ENCODE peak calls at places on chromosomes 16 and 17, in four cellular contexts. Y is SK-N-SH, G is HCT116, A is HepG2. Q is an unnamed sample.

GRCh38 chr16:68272501-68273209 is 8.3 kb downstream of the SLC7A6 start:
- DNase-seq in Y (no peak), G (no peak), A (no peak), Q (peak)

GRCh38 chr16:24440296-24440695 is 99.1 kb upstream of the RBBP6 start:
- DNase-seq in Y (no peak), G (no peak), A (no peak), Q (no peak)

GRCh38 chr16:24504467-24505345 is 34.7 kb upstream of the RBBP6 start:
- DNase-seq in Y (peak), G (peak), A (peak), Q (peak)

GRCh38 chr16:19644877-19645276 is 73.2 kb downstream of the KNOP1 start:
- DNase-seq in Y (peak), G (no peak), A (no peak), Q (no peak)

GRCh38 chr17:47694818-47695663 is 1.1 kb downstream of the TBKBP1 start:
- DNase-seq in Y (peak), G (no peak), A (no peak), Q (peak)

GRCh38 chr16:87496101-87496801 is 3.4 kb upstream of the ZCCHC14 start:
- DNase-seq in Y (no peak), G (no peak), A (no peak), Q (no peak)

GRCh38 chr17:62178579-62178978 is 113.5 kb upstream of the MED13 start:
- DNase-seq in Y (no peak), G (no peak), A (no peak), Q (no peak)

GRCh38 chr16:89047331-89048086 is 46.1 kb upstream of the ACSF3 start:
- DNase-seq in Y (no peak), G (no peak), A (no peak), Q (no peak)

GRCh38 chr17:80365983-80366382 is 49.0 kb upstream of the ENDOV start:
- DNase-seq in Y (no peak), G (no peak), A (no peak), Q (no peak)

GRCh38 chr16:20944861-20945390 is 44.4 kb downstream of the LYRM1 start:
- DNase-seq in Y (no peak), G (no peak), A (peak), Q (no peak)

GRCh38 chr16:29805232-29806095 is 865 bp upstream of the MAZ start:
- DNase-seq in Y (peak), G (peak), A (peak), Q (peak)

GRCh38 chr16:15578824-15579223 is 64.1 kb downstream of the MARF1 start:
- DNase-seq in Y (no peak), G (no peak), A (no peak), Q (no peak)

GRCh38 chr17:80124351-80124981 is 22.5 kb downstream of the EIF4A3 start:
- DNase-seq in Y (peak), G (peak), A (peak), Q (peak)

GRCh38 chr16:53457670-53458069 is 23.4 kb downstream of the RBL2 start:
- DNase-seq in Y (no peak), G (no peak), A (no peak), Q (no peak)

GRCh38 chr17:4711671-4712111 is 1.3 kb downstream of the ARRB2 start:
- DNase-seq in Y (no peak), G (no peak), A (no peak), Q (no peak)

DNA sequence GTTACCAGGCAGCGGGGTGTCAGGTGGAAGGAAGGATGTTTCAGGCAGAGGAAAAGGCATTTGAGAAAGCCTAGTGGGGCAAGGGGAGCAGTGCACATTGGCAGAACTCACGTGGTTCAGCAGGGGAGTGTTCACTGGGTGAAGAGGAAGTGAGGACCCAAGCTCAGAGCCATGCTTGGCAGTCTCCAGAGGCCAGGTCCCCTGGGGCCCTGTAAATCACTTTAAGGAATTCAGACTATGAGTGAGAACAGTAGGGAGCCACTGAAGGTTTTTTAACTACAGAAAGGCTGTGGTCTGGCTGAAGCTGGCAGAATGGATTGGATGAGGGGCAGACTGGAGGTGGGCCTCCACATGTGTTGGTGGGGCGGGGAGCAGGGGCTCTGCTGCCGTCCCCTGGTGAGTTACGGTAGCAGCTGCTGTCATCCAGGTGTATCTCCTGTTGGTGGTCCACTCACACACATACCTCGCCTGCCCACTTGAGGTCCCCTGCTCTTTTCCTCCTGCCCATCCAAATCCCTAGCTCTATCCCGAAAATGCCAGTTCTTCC is 5.1 kb downstream of the CLEC16A start:
- DNase-seq in Y (no peak), G (no peak), A (no peak), Q (no peak)
- TF ChIP-seq JUND in Y (no peak), G (no peak), A (no peak), Q (no peak)

GRCh38 chr17:45032150-45032493 is 19.3 kb downstream of the DCAKD start:
- DNase-seq in Y (peak), G (no peak), A (no peak), Q (no peak)
- TF ChIP-seq JUND in Y (no peak), G (no peak), A (no peak), Q (no peak)

GRCh38 chr17:78406396-78406795 is 27.9 kb downstream of the PGS1 start:
- DNase-seq in Y (no peak), G (no peak), A (no peak), Q (no peak)

GRCh38 chr17:78408476-78409020 is 30.1 kb downstream of the PGS1 start:
- DNase-seq in Y (no peak), G (no peak), A (no peak), Q (no peak)

GRCh38 chr17:78411241-78411855 is 32.9 kb downstream of the PGS1 start:
- DNase-seq in Y (no peak), G (no peak), A (no peak), Q (no peak)

GRCh38 chr17:78407387-78407990 is 29.0 kb downstream of the PGS1 start:
- DNase-seq in Y (no peak), G (no peak), A (no peak), Q (no peak)

GRCh38 chr17:78409191-78409621 is 30.8 kb downstream of the PGS1 start:
- DNase-seq in Y (no peak), G (no peak), A (no peak), Q (no peak)
- TF ChIP-seq JUND in Y (no peak), G (no peak), A (no peak), Q (no peak)

DNA sequence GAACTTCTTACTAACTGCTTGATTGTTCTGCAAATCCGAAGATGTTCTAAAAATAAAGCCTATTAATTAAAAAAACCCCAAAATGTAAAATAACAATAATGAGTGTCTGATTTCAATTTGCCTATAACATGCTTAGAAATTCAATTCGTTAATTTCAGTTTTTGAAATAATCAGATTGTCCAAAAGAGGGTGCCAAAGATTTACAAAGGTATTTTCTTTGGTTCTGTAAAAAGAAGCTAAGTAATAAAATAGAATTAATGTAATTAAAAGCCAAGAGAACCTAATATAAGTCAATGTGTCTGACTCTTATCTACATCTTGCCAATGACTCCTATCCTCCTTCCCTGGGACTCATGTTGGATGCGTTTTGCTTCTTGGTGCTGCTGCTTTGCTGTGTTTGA is 75.0 kb upstream of the CPHXL start:
- DNase-seq in Y (no peak), G (no peak), A (no peak), Q (peak)
- TF ChIP-seq JUND in Y (no peak), G (no peak), A (no peak), Q (no peak)

GRCh38 chr17:29100296-29100695 is 57.4 kb downstream of the PIPOX start:
- DNase-seq in Y (no peak), G (no peak), A (no peak), Q (peak)
- TF ChIP-seq JUND in Y (no peak), G (no peak), A (no peak), Q (no peak)

GRCh38 chr17:51257150-51258081 is 2.4 kb downstream of the MBTD1 start:
- DNase-seq in Y (no peak), G (no peak), A (no peak), Q (no peak)
- TF ChIP-seq JUND in Y (no peak), G (no peak), A (no peak), Q (no peak)

GRCh38 chr17:51660266-51660665 is 399.9 kb downstream of the UTP18 start:
- DNase-seq in Y (no peak), G (no peak), A (no peak), Q (no peak)

GRCh38 chr17:51653902-51654301 is 393.6 kb downstream of the UTP18 start:
- DNase-seq in Y (peak), G (no peak), A (no peak), Q (no peak)

GRCh38 chr17:51652529-51652928 is 392.2 kb downstream of the UTP18 start:
- DNase-seq in Y (no peak), G (no peak), A (no peak), Q (no peak)

GRCh38 chr17:51662204-51663056 is 402.1 kb downstream of the UTP18 start:
- DNase-seq in Y (no peak), G (no peak), A (no peak), Q (no peak)

DNA sequence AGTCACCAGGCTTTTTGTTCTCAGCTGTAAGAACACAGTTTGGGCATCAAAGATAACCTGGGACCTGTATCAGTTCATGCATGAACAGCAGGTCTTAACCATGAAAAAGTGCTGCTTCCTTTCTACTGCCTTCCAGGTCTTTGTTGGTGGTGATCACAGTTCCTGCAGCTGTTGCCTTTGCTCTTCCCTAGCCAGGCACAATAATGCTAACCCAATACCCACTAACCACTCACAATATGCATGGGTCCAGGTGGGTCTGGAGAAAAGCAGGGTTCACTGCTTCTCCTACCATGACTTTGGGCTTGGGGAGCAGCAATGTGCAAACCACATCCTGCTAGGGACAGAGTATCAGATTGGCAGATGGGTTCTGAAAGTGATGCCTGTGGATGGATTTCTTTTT is 396.9 kb downstream of the UTP18 start:
- DNase-seq in Y (no peak), G (no peak), A (no peak), Q (no peak)
- TF ChIP-seq JUND in Y (no peak), G (no peak), A (no peak), Q (no peak)

Q was measured in T47D.